ENCODE peak calls at places on chromosomes 16 and 17, in six cellular contexts. A is colonic mucosa; B is fibroblast of the aortic adventitia; M is activated naive CD4-positive, alpha-beta T cell treated with Interleukin-2 at 50 U/mL for 16 hours; N is A549; C is stimulated activated CD8-positive, alpha-beta memory T cell treated with anti-CD3 and anti-CD28 coated beads, Interleukin-15, amount 100 ng/mL, for 24 hours. H is an unnamed sample.

GRCh38 chr17:79907855-79908254 is 68.6 kb upstream of the CBX4 start:
- DNase-seq in A (peak), B (no peak), M (no peak), N (no peak), C (no peak), H (no peak)

GRCh38 chr16:66519482-66519881 is 30.4 kb downstream of the TK2 start:
- DNase-seq in A (no peak), B (no peak), M (no peak), N (no peak), C (no peak), H (no peak)

GRCh38 chr17:74350486-74350885 is 11.2 kb downstream of the BTBD17 start:
- DNase-seq in A (no peak), B (no peak), M (no peak), N (no peak), C (no peak), H (no peak)

GRCh38 chr16:12027091-12027490 is 50.6 kb downstream of the SNX29 start:
- DNase-seq in A (no peak), B (no peak), M (no peak), N (no peak), C (no peak), H (no peak)

GRCh38 chr16:86478779-86479178 is 31.5 kb upstream of the FOXF1 start:
- DNase-seq in A (no peak), B (no peak), M (no peak), N (no peak), C (no peak), H (no peak)

GRCh38 chr16:4415538-4416199 is 727 bp downstream of the CORO7 start:
- DNase-seq in A (peak), B (no peak), M (peak), N (peak), C (peak), H (no peak)

GRCh38 chr16:22370038-22370541 is 4.3 kb downstream of the CDR2 start:
- DNase-seq in A (no peak), B (peak), M (no peak), N (no peak), C (no peak), H (no peak)

GRCh38 chr17:39674179-39674578 is 5.9 kb downstream of the PNMT start:
- DNase-seq in A (no peak), B (no peak), M (no peak), N (no peak), C (no peak), H (no peak)

GRCh38 chr16:46911038-46911437 is 26.9 kb downstream of the GPT2 start:
- DNase-seq in A (no peak), B (no peak), M (no peak), N (no peak), C (no peak), H (no peak)

GRCh38 chr16:12319464-12320030 is 343.0 kb downstream of the SNX29 start:
- DNase-seq in A (no peak), B (no peak), M (no peak), N (no peak), C (no peak), H (no peak)

GRCh38 chr17:72597354-72598087 is 476.7 kb downstream of the SOX9 start:
- DNase-seq in A (no peak), B (no peak), M (no peak), N (no peak), C (no peak), H (no peak)

GRCh38 chr17:63039899-63040602 is 74.0 kb downstream of the TANC2 start:
- DNase-seq in A (no peak), B (peak), M (no peak), N (peak), C (no peak), H (peak)

GRCh38 chr16:29857133-29857760 is 5.8 kb downstream of the CDIPT start:
- DNase-seq in A (no peak), B (peak), M (no peak), N (no peak), C (no peak), H (no peak)

GRCh38 chr17:67196422-67196821 is 48.6 kb downstream of the HELZ start:
- DNase-seq in A (no peak), B (no peak), M (no peak), N (no peak), C (no peak), H (no peak)

GRCh38 chr17:50210249-50211225 is 9.1 kb upstream of the COL1A1 start:
- DNase-seq in A (peak), B (peak), M (no peak), N (peak), C (no peak), H (peak)

GRCh38 chr17:65987988-65988387 is 203.9 kb downstream of the CEP112 start:
- DNase-seq in A (peak), B (peak), M (no peak), N (peak), C (no peak), H (no peak)

GRCh38 chr16:16828913-16829398 is 450.0 kb downstream of the NPIPA7 start:
- DNase-seq in A (no peak), B (no peak), M (no peak), N (no peak), C (no peak), H (no peak)

GRCh38 chr17:31854672-31855071 is 4.4 kb downstream of the COPRS start:
- DNase-seq in A (no peak), B (peak), M (no peak), N (no peak), C (no peak), H (no peak)

GRCh38 chr17:37490638-37491614 is 1.2 kb downstream of the DUSP14 start:
- DNase-seq in A (peak), B (peak), M (peak), N (peak), C (no peak), H (peak)

GRCh38 chr17:80498242-80498919 is 22.0 kb upstream of the NPTX1 start:
- DNase-seq in A (peak), B (peak), M (no peak), N (no peak), C (no peak), H (no peak)

GRCh38 chr17:36529121-36529520 is 5.5 kb downstream of the MYO19 start:
- DNase-seq in A (no peak), B (peak), M (no peak), N (no peak), C (no peak), H (no peak)

GRCh38 chr16:82456683-82457082 is 170.1 kb upstream of the CDH13 start:
- DNase-seq in A (peak), B (peak), M (peak), N (peak), C (peak), H (no peak)

GRCh38 chr17:66747561-66748275 is 87.2 kb upstream of the CACNG5 start:
- DNase-seq in A (no peak), B (peak), M (no peak), N (no peak), C (no peak), H (no peak)

GRCh38 chr16:50270510-50271147 is 4.3 kb downstream of the ADCY7 start:
- DNase-seq in A (no peak), B (no peak), M (no peak), N (no peak), C (no peak), H (no peak)

GRCh38 chr17:77729587-77729986 is 228.9 kb upstream of the TNRC6C start:
- DNase-seq in A (no peak), B (no peak), M (no peak), N (no peak), C (no peak), H (no peak)

GRCh38 chr16:4021070-4021779 is 95.0 kb downstream of the ADCY9 start:
- DNase-seq in A (peak), B (peak), M (no peak), N (no peak), C (no peak), H (no peak)

GRCh38 chr17:50681260-50682200 is 26.2 kb downstream of the ANKRD40 start:
- DNase-seq in A (peak), B (peak), M (no peak), N (peak), C (no peak), H (peak)

GRCh38 chr17:79415909-79416308 is 194.9 kb downstream of the RBFOX3 start:
- DNase-seq in A (no peak), B (no peak), M (no peak), N (no peak), C (no peak), H (no peak)

GRCh38 chr16:54027126-54027922 is 259.3 kb downstream of the IRX3 start:
- DNase-seq in A (no peak), B (peak), M (no peak), N (no peak), C (no peak), H (peak)

GRCh38 chr16:85169333-85170065 is 57.2 kb upstream of the CIBAR2 start:
- DNase-seq in A (no peak), B (peak), M (no peak), N (no peak), C (no peak), H (no peak)

GRCh38 chr16:89363621-89364393 is 126.6 kb downstream of the ANKRD11 start:
- DNase-seq in A (no peak), B (peak), M (peak), N (peak), C (no peak), H (no peak)

GRCh38 chr16:30637952-30638351 is 12.8 kb upstream of the PRR14 start:
- DNase-seq in A (no peak), B (peak), M (no peak), N (peak), C (no peak), H (no peak)

GRCh38 chr16:14285542-14286380 is 214.6 kb downstream of the MRTFB start:
- DNase-seq in A (peak), B (peak), M (peak), N (peak), C (peak), H (peak)

GRCh38 chr16:19809693-19810092 is 75.0 kb downstream of the GPRC5B start:
- DNase-seq in A (no peak), B (no peak), M (no peak), N (no peak), C (no peak), H (no peak)

GRCh38 chr16:88920618-88921602 is 54.5 kb upstream of the PABPN1L start:
- DNase-seq in A (peak), B (peak), M (peak), N (no peak), C (no peak), H (no peak)

GRCh38 chr17:62907961-62908360 is 58.1 kb upstream of the TANC2 start:
- DNase-seq in A (no peak), B (no peak), M (no peak), N (no peak), C (no peak), H (no peak)

GRCh38 chr16:22353188-22353919 is 21.1 kb downstream of the CDR2 start:
- DNase-seq in A (peak), B (peak), M (no peak), N (no peak), C (no peak), H (no peak)

GRCh38 chr16:70437017-70437581 is 1.8 kb downstream of the ST3GAL2 start:
- DNase-seq in A (no peak), B (peak), M (no peak), N (no peak), C (no peak), H (no peak)

GRCh38 chr17:83196088-83196765 is 116.8 kb downstream of the METRNL start:
- DNase-seq in A (no peak), B (peak), M (no peak), N (no peak), C (no peak), H (no peak)